ENCODE peak calls at places on chromosomes 5 and 9, in eight cellular contexts. C, G, P, Z, N, H, B and X are unnamed samples.

GRCh38 chr9:106286249-106286648 is 576.7 kb upstream of the ZNF462 start:
- DNase-seq in N (peak), H (no peak), C (peak), B (peak), Z (peak), P (no peak), G (no peak), X (no peak)

GRCh38 chr5:134345996-134346395 is 21.0 kb downstream of the CDKL3 start:
- DNase-seq in N (no peak), C (peak), P (no peak), B (no peak), Z (no peak), G (no peak), H (no peak), X (no peak)

GRCh38 chr9:121725008-121725795 is 73.8 kb downstream of the DAB2IP start:
- DNase-seq in N (peak), G (no peak), C (no peak), P (no peak), B (no peak), H (peak), Z (no peak), X (peak)

GRCh38 chr5:16464664-16465543 is 696 bp downstream of the ZNF622 start:
- DNase-seq in B (no peak), N (no peak), C (no peak), G (no peak), Z (no peak), H (no peak), P (peak), X (peak)

GRCh38 chr5:107580902-107581823 is 89.6 kb downstream of the EFNA5 start:
- DNase-seq in C (no peak), P (no peak), Z (no peak), G (no peak), B (no peak), N (no peak), H (no peak), X (peak)

GRCh38 chr5:142697846-142698245 is 12.0 kb upstream of the FGF1 start:
- DNase-seq in B (no peak), G (no peak), H (peak), N (no peak), Z (no peak), C (no peak), P (no peak), X (peak)

GRCh38 chr9:137167752-137168574 is 1.9 kb downstream of the LRRC26 start:
- DNase-seq in Z (peak), P (no peak), G (no peak), N (no peak), H (no peak), B (no peak), C (no peak), X (no peak)

GRCh38 chr9:137199411-137200121 is 975 bp downstream of the TPRN start:
- DNase-seq in C (no peak), P (no peak), G (no peak), Z (no peak), H (no peak), N (no peak), B (no peak), X (no peak)

GRCh38 chr5:176535655-176536131 is 1.5 kb downstream of the RNF44 start:
- DNase-seq in G (no peak), B (no peak), N (no peak), P (peak), C (no peak), H (no peak), Z (no peak), X (peak)

GRCh38 chr5:65862384-65862783 is 64.0 kb upstream of the ERBIN start:
- DNase-seq in H (no peak), G (no peak), C (no peak), P (no peak), B (no peak), Z (no peak), N (no peak), X (no peak)

GRCh38 chr5:154086123-154086522 is 47.4 kb downstream of the MFAP3 start:
- DNase-seq in N (no peak), Z (no peak), P (no peak), G (no peak), H (no peak), C (no peak), B (no peak), X (no peak)

GRCh38 chr9:92763721-92764380 is 782 bp downstream of the BICD2 start:
- DNase-seq in C (no peak), N (peak), Z (peak), P (peak), B (no peak), G (no peak), H (no peak), X (peak)

GRCh38 chr5:139637438-139638089 is 10.6 kb upstream of the CXXC5 start:
- DNase-seq in H (peak), P (peak), G (peak), Z (peak), B (no peak), N (peak), C (peak), X (peak)

GRCh38 chr9:88990721-88991065 is 575 bp upstream of the S1PR3 start:
- DNase-seq in C (no peak), P (peak), Z (no peak), N (no peak), B (peak), G (no peak), H (no peak), X (no peak)

GRCh38 chr5:27450607-27451006 is 412.2 kb upstream of the CDH9 start:
- DNase-seq in Z (no peak), P (no peak), B (no peak), G (no peak), N (no peak), H (peak), C (no peak), X (no peak)

GRCh38 chr5:82707741-82708140 is 369.5 kb downstream of the TMEM167A start:
- DNase-seq in B (no peak), Z (no peak), P (no peak), C (no peak), H (no peak), N (no peak), G (no peak), X (no peak)

GRCh38 chr5:65790371-65791163 is 68.6 kb downstream of the NLN start:
- DNase-seq in H (no peak), B (no peak), C (no peak), P (no peak), Z (no peak), N (no peak), G (no peak), X (no peak)

GRCh38 chr9:21802418-21803000 is at the start of gene MTAP:
- DNase-seq in B (peak), N (peak), Z (peak), C (peak), H (peak), P (peak), G (peak), X (peak)

GRCh38 chr9:93589688-93590087 is 13.3 kb downstream of the PHF2 start:
- DNase-seq in C (no peak), H (peak), N (no peak), P (no peak), B (no peak), G (no peak), Z (no peak), X (peak)

GRCh38 chr9:23492126-23493002 is 333.7 kb downstream of the ELAVL2 start:
- DNase-seq in P (peak), C (peak), G (no peak), N (no peak), H (peak), B (peak), Z (peak), X (no peak)

GRCh38 chr9:81377310-81377709 is 312.0 kb downstream of the TLE1 start:
- DNase-seq in P (no peak), Z (no peak), G (no peak), N (no peak), B (no peak), H (no peak), C (no peak), X (no peak)

GRCh38 chr9:96022445-96023031 is 147.0 kb downstream of the ERCC6L2 start:
- DNase-seq in N (peak), H (no peak), C (no peak), B (no peak), G (no peak), P (no peak), Z (peak), X (no peak)

GRCh38 chr5:24905123-24905522 is 260.3 kb upstream of the CDH10 start:
- DNase-seq in H (no peak), P (no peak), N (no peak), B (no peak), C (no peak), G (no peak), Z (no peak), X (no peak)

GRCh38 chr5:112691758-112692157 is 45.9 kb upstream of the APC start:
- DNase-seq in P (peak), C (peak), G (no peak), B (peak), N (peak), Z (no peak), H (no peak), X (peak)
- TF ChIP-seq CTCF in P (peak), C (peak), G (no peak), B (peak), N (peak), Z (peak), H (peak), X (no peak)

DNA sequence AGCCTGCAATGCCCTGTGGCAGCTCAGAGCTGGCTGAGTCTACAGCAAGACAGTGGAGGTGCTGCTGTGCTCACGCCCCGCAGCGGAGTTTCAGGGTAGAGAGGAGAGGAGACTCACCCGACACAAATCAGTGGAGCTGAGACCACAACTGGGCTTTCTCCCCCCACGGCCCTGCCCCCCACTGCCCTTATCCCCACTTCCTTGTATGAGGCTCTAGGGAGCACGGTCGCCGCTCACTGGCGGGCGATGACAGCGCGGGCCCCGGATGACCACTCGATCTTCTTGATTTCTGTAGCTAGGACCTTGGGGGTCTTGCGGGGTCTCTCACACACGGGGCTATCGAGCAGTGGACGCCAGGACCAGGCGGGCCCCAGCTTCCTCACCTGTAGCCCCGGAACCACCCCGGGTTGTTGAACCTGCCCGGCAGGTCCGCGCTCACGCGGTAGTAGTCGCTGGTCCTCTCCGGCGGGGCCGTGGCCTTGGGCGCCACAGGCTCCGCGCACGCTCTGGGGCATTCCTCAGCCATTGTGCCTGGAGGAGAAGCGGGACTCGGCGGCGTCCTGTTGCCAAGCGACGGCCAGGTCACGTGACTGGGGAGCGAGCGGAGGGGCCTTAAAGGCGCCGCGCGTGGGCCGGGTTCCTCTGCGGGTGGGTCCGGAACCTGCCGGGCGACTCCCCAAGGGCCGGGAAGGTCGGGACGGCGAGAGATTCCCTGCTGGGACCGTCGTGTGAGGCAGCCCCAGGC is 984 bp upstream of the MRPS2 start:
- DNase-seq in P (peak), H (peak), B (peak), Z (peak), C (peak), N (peak), G (peak), X (peak)
- TF ChIP-seq CTCF in P (peak), H (peak), B (no peak), Z (no peak), C (no peak), N (no peak), G (no peak), X (no peak)

DNA sequence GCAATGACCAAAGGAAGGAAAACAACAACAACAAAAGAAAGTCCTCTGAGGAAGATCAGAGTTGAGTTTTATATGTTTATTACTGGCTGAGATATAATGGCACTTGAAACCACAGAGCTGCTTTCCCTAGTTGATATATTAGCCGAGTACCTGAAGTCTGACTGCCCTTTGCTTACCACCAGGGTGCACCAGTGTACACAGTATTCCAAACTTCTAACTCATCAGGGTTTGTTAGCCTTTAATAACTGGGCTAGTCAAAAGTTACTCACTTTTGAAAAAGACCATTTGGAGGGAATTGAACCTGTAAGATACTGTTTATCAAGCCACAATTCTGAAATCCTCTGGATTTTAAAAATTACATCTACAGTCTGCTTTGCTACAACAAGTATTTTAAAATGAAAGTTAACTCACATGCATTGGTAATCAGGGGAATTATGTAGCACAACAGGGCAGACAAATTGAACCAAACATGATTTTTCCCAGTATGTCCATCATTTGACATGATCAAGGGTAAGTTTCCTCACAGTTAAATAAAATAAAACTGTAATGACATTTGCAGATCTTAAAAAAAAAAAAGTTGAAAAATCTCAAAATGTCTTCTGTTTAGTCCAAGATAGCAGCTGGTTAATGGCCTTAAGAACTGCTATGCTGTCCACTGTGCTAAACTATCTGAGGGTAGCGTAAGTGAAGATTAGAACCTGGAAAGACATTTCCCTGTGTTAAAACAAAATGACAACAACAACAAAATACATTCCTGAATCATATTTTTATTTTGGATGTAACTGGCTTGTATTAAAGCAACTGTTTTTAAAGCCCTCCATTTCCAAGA is 57.3 kb upstream of the C6 start:
- DNase-seq in C (peak), P (peak), N (peak), B (peak), Z (peak), H (peak), G (no peak), X (peak)
- TF ChIP-seq CTCF in C (peak), P (peak), N (peak), B (peak), Z (peak), H (peak), G (no peak), X (peak)

GRCh38 chr5:123174916-123175481 is 86.0 kb downstream of the PRDM6 start:
- DNase-seq in B (no peak), G (no peak), N (no peak), P (peak), Z (no peak), H (no peak), C (no peak), X (no peak)
- TF ChIP-seq CTCF in B (no peak), G (no peak), N (no peak), P (peak), Z (no peak), H (no peak), C (no peak), X (no peak)

DNA sequence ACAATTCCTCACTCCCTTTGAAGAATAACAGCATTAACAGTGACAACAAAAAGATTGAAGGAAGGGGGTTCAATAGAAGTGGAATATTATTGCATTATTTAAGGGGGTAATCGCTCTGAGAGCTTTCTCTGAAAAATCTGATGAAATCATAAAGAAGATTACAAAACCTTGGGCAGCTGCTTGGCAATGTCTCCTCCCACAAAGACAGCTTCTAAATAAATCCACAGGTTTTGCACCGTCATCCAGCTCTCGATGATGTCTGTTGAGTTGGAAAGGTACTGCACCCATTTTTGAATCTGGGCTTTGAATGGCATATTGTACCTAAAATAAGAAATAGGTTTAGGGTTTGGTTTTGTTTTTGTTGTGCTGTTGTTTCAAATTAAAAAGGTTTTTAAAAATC is 85.2 kb downstream of the DNAH5 start:
- DNase-seq in B (no peak), P (no peak), C (no peak), G (no peak), N (no peak), H (no peak), Z (no peak), X (no peak)
- TF ChIP-seq CTCF in B (no peak), P (no peak), C (no peak), G (no peak), N (no peak), H (no peak), Z (no peak), X (no peak)

GRCh38 chr5:33937017-33937699 is 972 bp downstream of the RXFP3 start:
- DNase-seq in B (no peak), G (no peak), H (no peak), C (no peak), Z (no peak), P (no peak), N (no peak), X (no peak)

GRCh38 chr5:33933723-33934544 is 2.3 kb upstream of the RXFP3 start:
- DNase-seq in N (no peak), H (peak), Z (no peak), G (no peak), P (no peak), B (no peak), C (no peak), X (peak)

GRCh38 chr5:33936381-33937016 is at the start of gene RXFP3:
- DNase-seq in H (no peak), Z (no peak), G (no peak), N (no peak), P (no peak), B (no peak), C (no peak), X (peak)

GRCh38 chr5:33937700-33938506 is 1.7 kb downstream of the RXFP3 start:
- DNase-seq in G (no peak), C (no peak), N (no peak), Z (no peak), H (no peak), B (no peak), P (no peak), X (no peak)

GRCh38 chr5:33936004-33936380 is 194 bp upstream of the RXFP3 start:
- DNase-seq in B (peak), C (peak), G (peak), N (peak), P (no peak), Z (peak), H (peak), X (peak)
- TF ChIP-seq CTCF in B (no peak), C (no peak), G (no peak), N (peak), P (no peak), Z (peak), H (peak), X (no peak)

DNA sequence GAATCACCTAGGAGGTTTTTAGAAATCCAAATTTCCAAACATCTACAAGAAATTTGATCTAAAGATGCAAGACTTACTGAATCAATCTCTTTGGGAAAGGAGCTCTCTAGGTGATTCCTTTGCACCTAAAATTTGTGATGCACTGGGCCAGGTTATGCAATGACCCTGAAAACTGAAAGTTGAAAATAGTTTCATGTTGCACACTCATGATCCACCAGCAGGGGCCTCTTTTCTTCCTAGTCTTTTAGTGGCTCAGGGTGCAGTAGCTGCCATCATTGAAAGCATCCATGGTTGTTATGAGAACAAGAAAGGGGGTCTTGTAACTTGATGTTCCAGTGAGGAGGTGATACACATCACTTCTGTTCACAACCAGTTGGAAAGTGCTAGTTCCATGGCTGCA is 486.8 kb downstream of the PSAT1 start:
- DNase-seq in P (no peak), B (no peak), H (no peak), C (no peak), G (no peak), Z (no peak), N (no peak), X (no peak)
- TF ChIP-seq CTCF in P (peak), B (no peak), H (peak), C (no peak), G (no peak), Z (peak), N (peak), X (peak)